ENCODE peak calls at places on chromosome 22, in six cellular contexts. P is DMS79; J is left cardiac atrium; K is posterior vena cava; Z is CD4-positive, CD25-positive, alpha-beta regulatory T cell; G is breast epithelium. R is an unnamed sample.

GRCh38 chr22:49977578-49977977 is 17.0 kb downstream of the PIM3 start:
- DNase-seq in P (no peak), J (no peak), K (peak; percentile 37), Z (no peak), G (no peak), R (peak; percentile 71)

GRCh38 chr22:17199131-17199731 is 20.0 kb downstream of the ADA2 start:
- DNase-seq in P (no peak), J (peak; percentile 66), K (no peak), Z (no peak), G (no peak), R (no peak)

GRCh38 chr22:41288245-41288946 is 2.4 kb upstream of the RANGAP1 start:
- DNase-seq in P (no peak), J (peak; percentile 26), K (no peak), Z (no peak), G (no peak), R (no peak)

GRCh38 chr22:32265882-32266767 is 11.0 kb upstream of the SLC5A4 start:
- DNase-seq in P (no peak), J (peak; percentile 77), K (no peak), Z (peak; percentile 71), G (no peak), R (no peak)

GRCh38 chr22:47618180-47618579 is 855.7 kb downstream of the TBC1D22A start:
- DNase-seq in P (no peak), J (no peak), K (peak; percentile 67), Z (no peak), G (peak; percentile 38), R (peak; percentile 79)

GRCh38 chr22:39239561-39240423 is 5.0 kb downstream of the PDGFB start:
- DNase-seq in P (peak; percentile 58), J (no peak), K (no peak), Z (peak; percentile 36), G (peak; percentile 94), R (no peak)

GRCh38 chr22:29073618-29074275 is 912 bp downstream of the KREMEN1 start:
- DNase-seq in P (no peak), J (peak; percentile 63), K (no peak), Z (no peak), G (peak; percentile 64), R (no peak)

GRCh38 chr22:24176040-24176439 is 5.2 kb upstream of the SUSD2 start:
- DNase-seq in P (no peak), J (no peak), K (no peak), Z (no peak), G (no peak), R (no peak)

GRCh38 chr22:34833982-34834510 is 231.9 kb upstream of the ISX start:
- DNase-seq in P (no peak), J (no peak), K (no peak), Z (no peak), G (no peak), R (no peak)

GRCh38 chr22:45090364-45090960 is 73.3 kb upstream of the NUP50 start:
- DNase-seq in P (no peak), J (no peak), K (no peak), Z (no peak), G (peak; percentile 67), R (no peak)

GRCh38 chr22:37206118-37206840 is 6.0 kb downstream of the SSTR3 start:
- DNase-seq in P (no peak), J (peak; percentile 10), K (peak; percentile 63), Z (no peak), G (peak; percentile 45), R (peak; percentile 62)

GRCh38 chr22:24501366-24502005 is 6.4 kb downstream of the UPB1 start:
- DNase-seq in P (no peak), J (no peak), K (no peak), Z (no peak), G (no peak), R (no peak)

GRCh38 chr22:38226853-38227649 is 25.3 kb downstream of the MAFF start:
- DNase-seq in P (no peak), J (no peak), K (no peak), Z (no peak), G (no peak), R (no peak)

GRCh38 chr22:21760640-21761039 is 25.0 kb upstream of the YPEL1 start:
- DNase-seq in P (no peak), J (no peak), K (no peak), Z (no peak), G (no peak), R (no peak)

GRCh38 chr22:30004689-30005088 is 75.6 kb upstream of the HORMAD2 start:
- DNase-seq in P (no peak), J (no peak), K (no peak), Z (no peak), G (no peak), R (no peak)

GRCh38 chr22:29204617-29205183 is 996 bp upstream of the EMID1 start:
- DNase-seq in P (no peak), J (no peak), K (no peak), Z (no peak), G (no peak), R (no peak)